ENCODE peak calls at places on chromosomes 5 and 9, in five cellular contexts. One of them, this sample, is unnamed.
A peak's percentile ranks its signal among the peaks of the same experiment; 100 is the strongest.

GRCh38 chr9:129076640-129077037 is 4.3 kb upstream of the DOLPP1 start:
- DNase-seq in body of pancreas: no peak
- DNase-seq in AG04450: no peak
- DNase-seq in fibroblast of the aortic adventitia: no peak
- DNase-seq in neural progenitor cell: no peak
- DNase-seq in this sample: no peak

GRCh38 chr9:109471994-109472393 is 26.1 kb downstream of the PTPN3 start:
- DNase-seq in body of pancreas: no peak
- DNase-seq in AG04450: no peak
- DNase-seq in fibroblast of the aortic adventitia: no peak
- DNase-seq in neural progenitor cell: no peak
- DNase-seq in this sample: no peak

GRCh38 chr5:149325166-149325735 is 20.0 kb upstream of the GRPEL2 start:
- DNase-seq in body of pancreas: no peak
- DNase-seq in AG04450: no peak
- DNase-seq in fibroblast of the aortic adventitia: peak; percentile 53
- DNase-seq in neural progenitor cell: no peak
- DNase-seq in this sample: no peak

GRCh38 chr5:82513739-82514138 is 235.6 kb upstream of the RPS23 start:
- DNase-seq in body of pancreas: no peak
- DNase-seq in AG04450: no peak
- DNase-seq in fibroblast of the aortic adventitia: no peak
- DNase-seq in neural progenitor cell: peak; percentile 53
- DNase-seq in this sample: no peak

GRCh38 chr9:93087971-93088655 is 7.9 kb upstream of the CARD19 start:
- DNase-seq in body of pancreas: no peak
- DNase-seq in AG04450: no peak
- DNase-seq in fibroblast of the aortic adventitia: no peak
- DNase-seq in neural progenitor cell: peak; percentile 0
- DNase-seq in this sample: no peak

GRCh38 chr9:127523312-127523851 is 72.1 kb downstream of the LRSAM1 start:
- DNase-seq in body of pancreas: no peak
- DNase-seq in AG04450: no peak
- DNase-seq in fibroblast of the aortic adventitia: peak; percentile 59
- DNase-seq in neural progenitor cell: no peak
- DNase-seq in this sample: no peak

GRCh38 chr5:16350816-16351215 is 114.8 kb downstream of the ZNF622 start:
- DNase-seq in body of pancreas: peak; percentile 7
- DNase-seq in AG04450: no peak
- DNase-seq in fibroblast of the aortic adventitia: no peak
- DNase-seq in neural progenitor cell: no peak
- DNase-seq in this sample: no peak

GRCh38 chr5:164600929-164601535 is 1095.6 kb downstream of the MAT2B start:
- DNase-seq in body of pancreas: no peak
- DNase-seq in AG04450: no peak
- DNase-seq in fibroblast of the aortic adventitia: no peak
- DNase-seq in neural progenitor cell: no peak
- DNase-seq in this sample: no peak

GRCh38 chr9:136078498-136079011 is 16.5 kb downstream of the NACC2 start:
- DNase-seq in body of pancreas: no peak
- DNase-seq in AG04450: no peak
- DNase-seq in fibroblast of the aortic adventitia: no peak
- DNase-seq in neural progenitor cell: peak; percentile 1
- DNase-seq in this sample: no peak

GRCh38 chr5:2898661-2899060 is 147.2 kb upstream of the IRX2 start:
- DNase-seq in body of pancreas: no peak
- DNase-seq in AG04450: no peak
- DNase-seq in fibroblast of the aortic adventitia: no peak
- DNase-seq in neural progenitor cell: no peak
- DNase-seq in this sample: no peak

GRCh38 chr9:100549048-100549447 is 28.8 kb upstream of the CAVIN4 start:
- DNase-seq in body of pancreas: no peak
- DNase-seq in AG04450: no peak
- DNase-seq in fibroblast of the aortic adventitia: no peak
- DNase-seq in neural progenitor cell: no peak
- DNase-seq in this sample: no peak

GRCh38 chr5:68688547-68688946 is 405.3 kb upstream of the SLC30A5 start:
- DNase-seq in body of pancreas: no peak
- DNase-seq in AG04450: no peak
- DNase-seq in fibroblast of the aortic adventitia: no peak
- DNase-seq in neural progenitor cell: no peak
- DNase-seq in this sample: no peak

GRCh38 chr9:126494264-126494663 is 119.5 kb upstream of the LMX1B start:
- DNase-seq in body of pancreas: no peak
- DNase-seq in AG04450: no peak
- DNase-seq in fibroblast of the aortic adventitia: no peak
- DNase-seq in neural progenitor cell: no peak
- DNase-seq in this sample: no peak

GRCh38 chr9:91495450-91495849 is 71.8 kb upstream of the NFIL3 start:
- DNase-seq in body of pancreas: no peak
- DNase-seq in AG04450: peak; percentile 90
- DNase-seq in fibroblast of the aortic adventitia: peak; percentile 93
- DNase-seq in neural progenitor cell: no peak
- DNase-seq in this sample: no peak

GRCh38 chr9:106104887-106105286 is 410.5 kb downstream of the TMEM38B start:
- DNase-seq in body of pancreas: no peak
- DNase-seq in AG04450: no peak
- DNase-seq in fibroblast of the aortic adventitia: no peak
- DNase-seq in neural progenitor cell: no peak
- DNase-seq in this sample: no peak

GRCh38 chr9:130936285-130937117 is 2.5 kb downstream of the FIBCD1 start:
- DNase-seq in body of pancreas: no peak
- DNase-seq in AG04450: no peak
- DNase-seq in fibroblast of the aortic adventitia: peak; percentile 56
- DNase-seq in neural progenitor cell: peak; percentile 93
- DNase-seq in this sample: peak; percentile 31

GRCh38 chr9:113929634-113930092 is 53.6 kb downstream of the ZNF618 start:
- DNase-seq in body of pancreas: no peak
- DNase-seq in AG04450: no peak
- DNase-seq in fibroblast of the aortic adventitia: peak; percentile 96
- DNase-seq in neural progenitor cell: no peak
- DNase-seq in this sample: no peak

GRCh38 chr5:96816991-96817390 is 9.2 kb upstream of the ERAP1 start:
- DNase-seq in body of pancreas: no peak
- DNase-seq in AG04450: no peak
- DNase-seq in fibroblast of the aortic adventitia: no peak
- DNase-seq in neural progenitor cell: no peak
- DNase-seq in this sample: no peak

GRCh38 chr9:89610391-89610925 is 5.6 kb downstream of the GADD45G start:
- DNase-seq in body of pancreas: no peak
- DNase-seq in AG04450: no peak
- DNase-seq in fibroblast of the aortic adventitia: no peak
- DNase-seq in neural progenitor cell: no peak
- DNase-seq in this sample: no peak

GRCh38 chr9:32351845-32352244 is 32.6 kb upstream of the ACO1 start:
- DNase-seq in body of pancreas: no peak
- DNase-seq in AG04450: no peak
- DNase-seq in fibroblast of the aortic adventitia: no peak
- DNase-seq in neural progenitor cell: peak; percentile 66
- DNase-seq in this sample: no peak

GRCh38 chr9:121774715-121775613 is 123.5 kb downstream of the DAB2IP start:
- DNase-seq in body of pancreas: no peak
- DNase-seq in AG04450: no peak
- DNase-seq in fibroblast of the aortic adventitia: no peak
- DNase-seq in neural progenitor cell: no peak
- DNase-seq in this sample: no peak

GRCh38 chr9:121772600-121773285 is 121.3 kb downstream of the DAB2IP start:
- DNase-seq in body of pancreas: peak; percentile 70
- DNase-seq in AG04450: no peak
- DNase-seq in fibroblast of the aortic adventitia: no peak
- DNase-seq in neural progenitor cell: no peak
- DNase-seq in this sample: no peak

GRCh38 chr9:121773286-121773953 is 122.0 kb downstream of the DAB2IP start:
- DNase-seq in body of pancreas: no peak
- DNase-seq in AG04450: no peak
- DNase-seq in fibroblast of the aortic adventitia: no peak
- DNase-seq in neural progenitor cell: no peak
- DNase-seq in this sample: no peak

GRCh38 chr9:121776009-121776738 is 124.7 kb downstream of the DAB2IP start:
- DNase-seq in body of pancreas: no peak
- DNase-seq in AG04450: no peak
- DNase-seq in fibroblast of the aortic adventitia: no peak
- DNase-seq in neural progenitor cell: no peak
- DNase-seq in this sample: no peak

DNA sequence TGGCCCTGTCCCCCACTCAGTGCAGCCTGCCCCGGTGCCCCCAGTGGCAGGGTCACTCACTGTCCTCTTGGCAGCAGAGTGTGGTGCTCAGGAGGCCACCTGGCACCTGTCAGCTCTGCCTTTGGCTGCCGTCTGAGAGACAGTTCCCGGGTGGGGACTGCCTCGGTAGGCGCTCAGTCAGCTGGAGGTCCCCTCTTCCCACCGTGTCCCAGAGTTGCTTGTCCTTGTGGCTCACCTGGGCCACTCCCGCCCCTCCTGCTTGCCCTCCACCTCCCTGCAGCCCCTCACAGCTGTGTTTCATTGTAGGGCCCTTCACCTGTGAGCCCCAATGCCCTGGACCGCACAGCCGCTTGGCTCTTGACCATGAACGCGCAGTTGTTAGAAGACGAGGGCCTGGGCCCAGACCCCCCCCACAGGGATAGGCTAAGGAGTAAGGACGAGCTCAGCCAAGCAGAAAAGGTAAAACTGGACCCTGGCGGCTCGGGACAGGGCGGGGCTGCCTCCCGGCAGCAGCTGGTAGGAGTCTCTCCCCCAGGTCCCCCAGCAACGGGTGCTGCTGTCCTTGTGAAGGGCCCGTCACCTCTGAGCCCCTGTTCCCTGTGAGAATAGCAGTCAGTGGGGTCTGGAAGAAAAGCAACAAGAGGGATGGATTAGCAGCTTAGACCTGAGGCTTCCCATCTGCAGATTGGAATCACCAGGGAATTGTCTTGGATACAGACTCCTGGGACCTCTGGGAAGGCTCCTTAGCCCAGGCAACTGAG is 122.7 kb downstream of the DAB2IP start:
- DNase-seq in body of pancreas: no peak
- DNase-seq in AG04450: no peak
- DNase-seq in fibroblast of the aortic adventitia: no peak
- DNase-seq in neural progenitor cell: no peak
- DNase-seq in this sample: no peak
- TF ChIP-seq CTCF in body of pancreas: no peak
- TF ChIP-seq CTCF in AG04450: no peak
- TF ChIP-seq CTCF in fibroblast of the aortic adventitia: no peak
- TF ChIP-seq CTCF in neural progenitor cell: no peak
- TF ChIP-seq CTCF in this sample: no peak

DNA sequence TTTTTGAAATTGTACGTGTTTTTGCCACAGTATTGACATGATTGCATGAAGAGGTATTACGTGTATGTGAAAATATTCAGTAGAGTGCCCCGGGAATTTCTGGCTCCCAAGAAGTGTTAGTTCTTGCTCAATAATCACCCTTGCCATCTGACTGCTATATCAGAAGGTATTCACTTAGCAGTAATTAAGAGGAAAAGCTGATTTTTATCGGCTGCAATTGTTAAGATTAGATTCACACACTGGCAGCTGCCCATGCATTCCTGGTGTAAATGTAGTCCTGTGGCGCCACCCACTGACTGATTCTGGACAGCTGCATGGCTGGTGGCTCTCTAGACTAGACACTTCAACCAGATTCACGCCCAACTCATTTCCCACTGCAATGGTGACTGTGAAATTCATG is 440.0 kb upstream of the ADAMTS16 start:
- DNase-seq in body of pancreas: peak; percentile 64
- DNase-seq in AG04450: no peak
- DNase-seq in fibroblast of the aortic adventitia: peak; percentile 71
- DNase-seq in neural progenitor cell: peak; percentile 85
- DNase-seq in this sample: no peak
- TF ChIP-seq CTCF in body of pancreas: peak; percentile 32
- TF ChIP-seq CTCF in AG04450: no peak
- TF ChIP-seq CTCF in fibroblast of the aortic adventitia: peak; percentile 60
- TF ChIP-seq CTCF in neural progenitor cell: peak; percentile 92
- TF ChIP-seq CTCF in this sample: no peak

DNA sequence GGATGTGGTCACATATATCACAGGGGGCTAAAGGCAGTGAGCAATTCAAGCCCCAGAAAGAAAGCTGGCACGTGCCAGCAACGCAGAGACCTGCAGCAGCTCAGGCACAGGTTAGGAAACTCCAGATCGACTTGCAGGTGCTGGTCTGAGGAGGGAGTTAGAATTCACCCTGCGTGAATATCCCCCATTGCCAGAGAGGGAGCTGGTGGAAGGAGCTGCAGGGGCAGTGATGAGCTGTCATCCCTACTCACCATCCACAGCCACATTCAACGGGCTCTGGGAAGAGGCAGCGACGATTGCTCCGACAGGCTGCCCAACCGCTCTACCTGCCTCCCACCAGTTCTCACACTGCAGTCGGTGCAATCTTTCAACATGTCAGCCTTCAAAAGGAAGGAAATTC is 40.8 kb upstream of the CLK4 start:
- DNase-seq in body of pancreas: no peak
- DNase-seq in AG04450: no peak
- DNase-seq in fibroblast of the aortic adventitia: no peak
- DNase-seq in neural progenitor cell: no peak
- DNase-seq in this sample: no peak
- TF ChIP-seq CTCF in body of pancreas: no peak
- TF ChIP-seq CTCF in AG04450: no peak
- TF ChIP-seq CTCF in fibroblast of the aortic adventitia: no peak
- TF ChIP-seq CTCF in neural progenitor cell: no peak
- TF ChIP-seq CTCF in this sample: no peak

DNA sequence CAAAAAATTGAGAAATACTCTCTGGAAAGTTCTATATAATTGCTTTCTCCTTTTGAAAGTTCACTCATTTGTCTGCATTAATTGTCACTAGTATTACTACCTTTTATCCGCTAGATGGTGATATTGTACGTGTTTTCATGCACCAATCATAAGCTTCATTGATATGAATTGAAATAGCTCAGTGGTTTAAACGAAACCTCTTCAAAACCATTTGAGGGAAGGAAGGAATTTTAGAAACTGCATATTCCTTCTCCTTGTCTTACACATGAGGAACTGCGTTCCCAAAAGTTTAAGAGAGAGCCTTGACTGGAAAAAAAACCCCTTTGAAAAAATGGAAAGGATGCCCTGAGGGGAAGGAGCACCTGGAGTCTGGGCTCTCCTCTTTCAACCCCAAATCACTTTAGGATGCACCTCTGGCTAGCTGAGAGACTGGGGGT is 98.6 kb downstream of the YTHDC2 start:
- DNase-seq in body of pancreas: no peak
- DNase-seq in AG04450: peak; percentile 6
- DNase-seq in fibroblast of the aortic adventitia: peak; percentile 55
- DNase-seq in neural progenitor cell: no peak
- DNase-seq in this sample: no peak
- TF ChIP-seq CTCF in body of pancreas: peak; percentile 53
- TF ChIP-seq CTCF in AG04450: peak; percentile 68
- TF ChIP-seq CTCF in fibroblast of the aortic adventitia: peak; percentile 61
- TF ChIP-seq CTCF in neural progenitor cell: peak; percentile 85
- TF ChIP-seq CTCF in this sample: peak; percentile 35